ENCODE peak calls at places on chromosome 12, in five cellular contexts. One of them, this sample, is unnamed.

GRCh38 chr12:106035421-106035820 is 103.3 kb downstream of the NUAK1 start:
- DNase-seq in anterior cingulate cortex: no peak
- DNase-seq in AG04449: no peak
- DNase-seq in astrocyte of the cerebellum: no peak
- DNase-seq in brain microvascular endothelial cell: no peak
- DNase-seq in this sample: no peak

GRCh38 chr12:54421175-54421872 is 2.3 kb upstream of the ITGA5 start:
- DNase-seq in brain microvascular endothelial cell: no peak
- DNase-seq in astrocyte of the cerebellum: no peak
- DNase-seq in anterior cingulate cortex: no peak
- DNase-seq in AG04449: no peak
- DNase-seq in this sample: no peak

GRCh38 chr12:26233620-26234019 is 38.2 kb downstream of the SSPN start:
- DNase-seq in AG04449: peak
- DNase-seq in brain microvascular endothelial cell: no peak
- DNase-seq in astrocyte of the cerebellum: no peak
- DNase-seq in anterior cingulate cortex: no peak
- DNase-seq in this sample: no peak

GRCh38 chr12:642633-643477 is 20.4 kb downstream of the NINJ2 start:
- DNase-seq in astrocyte of the cerebellum: no peak
- DNase-seq in brain microvascular endothelial cell: no peak
- DNase-seq in anterior cingulate cortex: no peak
- DNase-seq in AG04449: no peak
- DNase-seq in this sample: no peak

GRCh38 chr12:110689601-110690430 is 901 bp upstream of the HVCN1 start:
- DNase-seq in AG04449: no peak
- DNase-seq in brain microvascular endothelial cell: no peak
- DNase-seq in anterior cingulate cortex: no peak
- DNase-seq in astrocyte of the cerebellum: no peak
- DNase-seq in this sample: no peak

GRCh38 chr12:119803391-119803791 is 73.7 kb downstream of the CIT start:
- DNase-seq in AG04449: no peak
- DNase-seq in brain microvascular endothelial cell: peak
- DNase-seq in astrocyte of the cerebellum: peak
- DNase-seq in anterior cingulate cortex: peak
- DNase-seq in this sample: no peak

GRCh38 chr12:113547157-113547556 is 75.5 kb upstream of the LHX5 start:
- DNase-seq in AG04449: no peak
- DNase-seq in astrocyte of the cerebellum: no peak
- DNase-seq in brain microvascular endothelial cell: no peak
- DNase-seq in anterior cingulate cortex: no peak
- DNase-seq in this sample: no peak

GRCh38 chr12:5577741-5578140 is 145.8 kb downstream of the NTF3 start:
- DNase-seq in brain microvascular endothelial cell: no peak
- DNase-seq in astrocyte of the cerebellum: no peak
- DNase-seq in anterior cingulate cortex: no peak
- DNase-seq in AG04449: no peak
- DNase-seq in this sample: no peak

GRCh38 chr12:28689398-28690175 is 459.5 kb upstream of the FAR2 start:
- DNase-seq in anterior cingulate cortex: no peak
- DNase-seq in brain microvascular endothelial cell: no peak
- DNase-seq in astrocyte of the cerebellum: no peak
- DNase-seq in AG04449: no peak
- DNase-seq in this sample: no peak

GRCh38 chr12:76020731-76021672 is 10.6 kb downstream of the PHLDA1 start:
- DNase-seq in AG04449: peak
- DNase-seq in anterior cingulate cortex: no peak
- DNase-seq in astrocyte of the cerebellum: peak
- DNase-seq in brain microvascular endothelial cell: peak
- DNase-seq in this sample: no peak

GRCh38 chr12:85923767-85924331 is 49.8 kb downstream of the NTS start:
- DNase-seq in brain microvascular endothelial cell: no peak
- DNase-seq in anterior cingulate cortex: no peak
- DNase-seq in AG04449: peak
- DNase-seq in astrocyte of the cerebellum: peak
- DNase-seq in this sample: no peak